ENCODE peak calls at places on chromosomes 6 and 20, in seven cellular contexts. V is naive thymus-derived CD8-positive, alpha-beta T cell; K is cerebellar nuclear complex; P is iris pigment epithelial cell; S is fibroblast of the conjunctiva; N is neural crest cell; D is spleen. E is an unnamed sample.

GRCh38 chr6:85396159-85396808 is 53.6 kb upstream of the NT5E start:
- DNase-seq in N (no peak), P (no peak), V (no peak), D (no peak), S (no peak), K (no peak), E (no peak)

GRCh38 chr20:37336369-37337207 is 9.4 kb upstream of the SRC start:
- DNase-seq in P (no peak), N (no peak), V (peak), S (no peak), K (no peak), D (peak), E (peak)

GRCh38 chr20:15637971-15638754 is 935.1 kb downstream of the KIF16B start:
- DNase-seq in P (no peak), K (no peak), S (no peak), N (peak), D (no peak), V (no peak), E (no peak)

GRCh38 chr6:52231411-52232127 is 12.7 kb downstream of the IL17F start:
- DNase-seq in V (peak), N (no peak), S (no peak), P (no peak), K (no peak), D (no peak), E (no peak)

GRCh38 chr6:62530985-62531384 is 245.0 kb upstream of the KHDRBS2 start:
- DNase-seq in D (no peak), N (no peak), V (no peak), S (no peak), K (no peak), P (no peak), E (no peak)

GRCh38 chr6:111592726-111593515 is 12.8 kb downstream of the TRAF3IP2 start:
- DNase-seq in D (no peak), S (no peak), P (peak), N (no peak), V (no peak), K (peak), E (no peak)

GRCh38 chr6:37201726-37202125 is 31.8 kb downstream of the PIM1 start:
- DNase-seq in P (no peak), S (no peak), V (no peak), K (no peak), D (no peak), N (no peak), E (no peak)

GRCh38 chr6:78948785-78949184 is 81.4 kb downstream of the IRAK1BP1 start:
- DNase-seq in D (no peak), S (no peak), V (no peak), N (no peak), P (no peak), K (no peak), E (no peak)

GRCh38 chr6:131761061-131761761 is 46.6 kb upstream of the ENPP1 start:
- DNase-seq in D (no peak), V (no peak), N (no peak), K (no peak), P (peak), S (no peak), E (no peak)

GRCh38 chr20:50930139-50931047 is 844 bp downstream of the ADNP start:
- DNase-seq in N (peak), V (peak), D (peak), P (peak), K (no peak), S (no peak), E (peak)

GRCh38 chr6:2803731-2804429 is 37.8 kb downstream of the SERPINB1 start:
- DNase-seq in D (no peak), S (no peak), P (no peak), N (no peak), K (no peak), V (no peak), E (no peak)

GRCh38 chr6:39812496-39812852 is 20.3 kb downstream of the DAAM2 start:
- DNase-seq in P (no peak), V (no peak), D (no peak), S (no peak), K (no peak), N (no peak), E (no peak)

GRCh38 chr6:2102966-2103365 is 142.4 kb downstream of the GMDS start:
- DNase-seq in K (no peak), V (no peak), S (no peak), N (no peak), D (no peak), P (peak), E (no peak)

GRCh38 chr6:119384444-119384843 is 34.9 kb upstream of the MAN1A1 start:
- DNase-seq in P (no peak), D (no peak), V (no peak), S (peak), N (no peak), K (no peak), E (no peak)

GRCh38 chr6:125747589-125748533 is 1.6 kb upstream of the HEY2 start:
- DNase-seq in K (no peak), S (no peak), N (peak), V (peak), D (peak), P (no peak), E (peak)

GRCh38 chr20:11271319-11271718 is 597.5 kb upstream of the JAG1 start:
- DNase-seq in N (no peak), P (no peak), D (no peak), K (no peak), V (no peak), S (no peak), E (no peak)

GRCh38 chr6:11632231-11632630 is 94.7 kb downstream of the TMEM170B start:
- DNase-seq in D (no peak), P (no peak), K (no peak), V (no peak), S (no peak), N (no peak), E (peak)

GRCh38 chr6:138972226-138972665 is 15.8 kb downstream of the REPS1 start:
- DNase-seq in K (no peak), P (peak), V (no peak), S (no peak), D (no peak), N (no peak), E (no peak)

GRCh38 chr6:39821014-39821738 is 29.0 kb downstream of the DAAM2 start:
- DNase-seq in D (no peak), V (no peak), S (no peak), K (no peak), N (no peak), P (no peak), E (no peak)

GRCh38 chr6:143271024-143271423 is 179.5 kb downstream of the ADAT2 start:
- DNase-seq in K (no peak), P (peak), S (peak), D (no peak), V (no peak), N (no peak), E (no peak)

GRCh38 chr20:52082612-52083011 is 109.0 kb downstream of the ZFP64 start:
- DNase-seq in K (no peak), S (no peak), P (peak), V (no peak), D (no peak), N (no peak), E (no peak)

GRCh38 chr20:41616228-41616627 is 1.9 kb downstream of the CHD6 start:
- DNase-seq in S (peak), V (no peak), P (peak), K (no peak), N (no peak), D (no peak), E (no peak)

GRCh38 chr6:41367700-41368099 is 32.3 kb downstream of the NCR2 start:
- DNase-seq in K (no peak), D (no peak), V (no peak), P (peak), S (peak), N (peak), E (no peak)